ENCODE peak calls at places on chromosome 4, in four cellular contexts. One of them, this sample, is unnamed.

GRCh38 chr4:4889781-4890180 is 30.3 kb downstream of the MSX1 start:
- DNase-seq in activated T-cell treated with anti-CD3 and anti-CD28 coated beads for 4 hours: no peak
- DNase-seq in kidney: no peak
- DNase-seq in GM12892: no peak
- DNase-seq in this sample: no peak

GRCh38 chr4:112747035-112747434 is 110.1 kb downstream of the LARP7 start:
- DNase-seq in activated T-cell treated with anti-CD3 and anti-CD28 coated beads for 4 hours: no peak
- DNase-seq in kidney: no peak
- DNase-seq in GM12892: no peak
- DNase-seq in this sample: no peak

GRCh38 chr4:31979988-31980387 is 1259.8 kb downstream of the PCDH7 start:
- DNase-seq in activated T-cell treated with anti-CD3 and anti-CD28 coated beads for 4 hours: no peak
- DNase-seq in kidney: no peak
- DNase-seq in GM12892: no peak
- DNase-seq in this sample: no peak

GRCh38 chr4:103948244-103949018 is 228.6 kb upstream of the TACR3 start:
- DNase-seq in activated T-cell treated with anti-CD3 and anti-CD28 coated beads for 4 hours: no peak
- DNase-seq in kidney: no peak
- DNase-seq in GM12892: no peak
- DNase-seq in this sample: no peak

GRCh38 chr4:183182873-183183725 is 84.0 kb downstream of the WWC2 start:
- DNase-seq in activated T-cell treated with anti-CD3 and anti-CD28 coated beads for 4 hours: no peak
- DNase-seq in kidney: no peak
- DNase-seq in GM12892: no peak
- DNase-seq in this sample: no peak

GRCh38 chr4:73259552-73260140 is 1.0 kb upstream of the ANKRD17 start:
- DNase-seq in activated T-cell treated with anti-CD3 and anti-CD28 coated beads for 4 hours: peak; percentile 9
- DNase-seq in kidney: no peak
- DNase-seq in GM12892: no peak
- DNase-seq in this sample: no peak

GRCh38 chr4:156594619-156595018 is 377.0 kb downstream of the PDGFC start:
- DNase-seq in activated T-cell treated with anti-CD3 and anti-CD28 coated beads for 4 hours: no peak
- DNase-seq in kidney: peak; percentile 39
- DNase-seq in GM12892: no peak
- DNase-seq in this sample: no peak

GRCh38 chr4:148574066-148574465 is 131.9 kb upstream of the NR3C2 start:
- DNase-seq in activated T-cell treated with anti-CD3 and anti-CD28 coated beads for 4 hours: no peak
- DNase-seq in kidney: no peak
- DNase-seq in GM12892: no peak
- DNase-seq in this sample: no peak

GRCh38 chr4:10099521-10100325 is 16.9 kb downstream of the WDR1 start:
- DNase-seq in activated T-cell treated with anti-CD3 and anti-CD28 coated beads for 4 hours: peak; percentile 48
- DNase-seq in kidney: no peak
- DNase-seq in GM12892: no peak
- DNase-seq in this sample: no peak

GRCh38 chr4:161287678-161288352 is 876.0 kb downstream of the FSTL5 start:
- DNase-seq in activated T-cell treated with anti-CD3 and anti-CD28 coated beads for 4 hours: no peak
- DNase-seq in kidney: no peak
- DNase-seq in GM12892: no peak
- DNase-seq in this sample: no peak

GRCh38 chr4:140066031-140066930 is 87.7 kb downstream of the MAML3 start:
- DNase-seq in activated T-cell treated with anti-CD3 and anti-CD28 coated beads for 4 hours: no peak
- DNase-seq in kidney: no peak
- DNase-seq in GM12892: no peak
- DNase-seq in this sample: no peak

GRCh38 chr4:89712141-89712540 is 124.8 kb downstream of the SNCA start:
- DNase-seq in activated T-cell treated with anti-CD3 and anti-CD28 coated beads for 4 hours: no peak
- DNase-seq in kidney: no peak
- DNase-seq in GM12892: no peak
- DNase-seq in this sample: no peak

GRCh38 chr4:99540287-99540939 is 23.4 kb downstream of the TRMT10A start:
- DNase-seq in activated T-cell treated with anti-CD3 and anti-CD28 coated beads for 4 hours: no peak
- DNase-seq in kidney: no peak
- DNase-seq in GM12892: no peak
- DNase-seq in this sample: no peak

GRCh38 chr4:5940470-5941203 is 47.8 kb upstream of the CRMP1 start:
- DNase-seq in activated T-cell treated with anti-CD3 and anti-CD28 coated beads for 4 hours: no peak
- DNase-seq in kidney: no peak
- DNase-seq in GM12892: no peak
- DNase-seq in this sample: no peak

GRCh38 chr4:95161781-95162469 is 386.8 kb downstream of the UNC5C start:
- DNase-seq in activated T-cell treated with anti-CD3 and anti-CD28 coated beads for 4 hours: no peak
- DNase-seq in kidney: no peak
- DNase-seq in GM12892: no peak
- DNase-seq in this sample: no peak

GRCh38 chr4:119550857-119551532 is 77.6 kb downstream of the PDE5A start:
- DNase-seq in activated T-cell treated with anti-CD3 and anti-CD28 coated beads for 4 hours: no peak
- DNase-seq in kidney: no peak
- DNase-seq in GM12892: no peak
- DNase-seq in this sample: no peak

This sample was measured in 8988T.